ENCODE peak calls at places on chromosomes 1 and 21, in seven cellular contexts. One of them, this sample, is unnamed.
A peak's percentile ranks its signal among the peaks of the same experiment; 100 is the strongest.

GRCh38 chr1:181608386-181608785 is 125.1 kb downstream of the CACNA1E start:
- DNase-seq in fibroblast of lung: no peak
- DNase-seq in body of pancreas: no peak
- DNase-seq in H54: no peak
- DNase-seq in GM13977: no peak
- DNase-seq in anterior cingulate cortex: no peak
- DNase-seq in GM19239: no peak
- DNase-seq in this sample: no peak

GRCh38 chr1:2025491-2025981 is 6.4 kb downstream of the GABRD start:
- DNase-seq in fibroblast of lung: no peak
- DNase-seq in body of pancreas: no peak
- DNase-seq in H54: no peak
- DNase-seq in GM13977: no peak
- DNase-seq in anterior cingulate cortex: no peak
- DNase-seq in GM19239: no peak
- DNase-seq in this sample: no peak

GRCh38 chr1:170536924-170537551 is 5.1 kb downstream of the GORAB start:
- DNase-seq in fibroblast of lung: no peak
- DNase-seq in body of pancreas: no peak
- DNase-seq in H54: no peak
- DNase-seq in GM13977: no peak
- DNase-seq in anterior cingulate cortex: no peak
- DNase-seq in GM19239: no peak
- DNase-seq in this sample: peak; percentile 61

GRCh38 chr1:20426371-20426770 is 59.6 kb downstream of the CAMK2N1 start:
- DNase-seq in fibroblast of lung: no peak
- DNase-seq in body of pancreas: no peak
- DNase-seq in H54: no peak
- DNase-seq in GM13977: no peak
- DNase-seq in anterior cingulate cortex: no peak
- DNase-seq in GM19239: no peak
- DNase-seq in this sample: no peak

GRCh38 chr1:195373831-195374230 is 1234.4 kb downstream of the KCNT2 start:
- DNase-seq in fibroblast of lung: peak; percentile 82
- DNase-seq in body of pancreas: no peak
- DNase-seq in H54: no peak
- DNase-seq in GM13977: no peak
- DNase-seq in anterior cingulate cortex: no peak
- DNase-seq in GM19239: no peak
- DNase-seq in this sample: no peak

GRCh38 chr1:204313675-204314074 is 46.1 kb downstream of the PLEKHA6 start:
- DNase-seq in fibroblast of lung: no peak
- DNase-seq in body of pancreas: no peak
- DNase-seq in H54: no peak
- DNase-seq in GM13977: no peak
- DNase-seq in anterior cingulate cortex: no peak
- DNase-seq in GM19239: no peak
- DNase-seq in this sample: no peak

GRCh38 chr1:205170532-205171269 is 40.8 kb downstream of the DSTYK start:
- DNase-seq in fibroblast of lung: peak; percentile 27
- DNase-seq in body of pancreas: no peak
- DNase-seq in H54: no peak
- DNase-seq in GM13977: no peak
- DNase-seq in anterior cingulate cortex: no peak
- DNase-seq in GM19239: no peak
- DNase-seq in this sample: no peak

GRCh38 chr1:16980473-16981268 is at the start of gene MFAP2:
- DNase-seq in fibroblast of lung: no peak
- DNase-seq in body of pancreas: no peak
- DNase-seq in H54: no peak
- DNase-seq in GM13977: no peak
- DNase-seq in anterior cingulate cortex: no peak
- DNase-seq in GM19239: no peak
- DNase-seq in this sample: peak; percentile 39

GRCh38 chr1:89603651-89604413 is 29.1 kb upstream of the LRRC8C start:
- DNase-seq in fibroblast of lung: peak; percentile 39
- DNase-seq in body of pancreas: no peak
- DNase-seq in H54: peak; percentile 9
- DNase-seq in GM13977: no peak
- DNase-seq in anterior cingulate cortex: no peak
- DNase-seq in GM19239: no peak
- DNase-seq in this sample: peak; percentile 30

GRCh38 chr21:31338892-31339368 is 5.1 kb downstream of the TIAM1 start:
- DNase-seq in fibroblast of lung: no peak
- DNase-seq in body of pancreas: no peak
- DNase-seq in H54: no peak
- DNase-seq in GM13977: no peak
- DNase-seq in anterior cingulate cortex: no peak
- DNase-seq in GM19239: no peak
- DNase-seq in this sample: no peak

GRCh38 chr1:221517961-221518360 is 223.9 kb downstream of the DUSP10 start:
- DNase-seq in fibroblast of lung: peak; percentile 58
- DNase-seq in body of pancreas: no peak
- DNase-seq in H54: no peak
- DNase-seq in GM13977: no peak
- DNase-seq in anterior cingulate cortex: no peak
- DNase-seq in GM19239: no peak
- DNase-seq in this sample: no peak

GRCh38 chr1:57270926-57271698 is 152.7 kb downstream of the DAB1 start:
- DNase-seq in fibroblast of lung: no peak
- DNase-seq in body of pancreas: no peak
- DNase-seq in H54: no peak
- DNase-seq in GM13977: no peak
- DNase-seq in anterior cingulate cortex: no peak
- DNase-seq in GM19239: no peak
- DNase-seq in this sample: no peak

GRCh38 chr1:26784023-26784871 is 3.5 kb upstream of the PIGV start:
- DNase-seq in fibroblast of lung: peak; percentile 98
- DNase-seq in body of pancreas: peak; percentile 76
- DNase-seq in H54: no peak
- DNase-seq in GM13977: no peak
- DNase-seq in anterior cingulate cortex: peak; percentile 31
- DNase-seq in GM19239: no peak
- DNase-seq in this sample: peak; percentile 87

GRCh38 chr1:60865146-60865545 is 217.2 kb upstream of the NFIA start:
- DNase-seq in fibroblast of lung: no peak
- DNase-seq in body of pancreas: no peak
- DNase-seq in H54: no peak
- DNase-seq in GM13977: no peak
- DNase-seq in anterior cingulate cortex: no peak
- DNase-seq in GM19239: no peak
- DNase-seq in this sample: no peak

GRCh38 chr1:232553050-232553754 is 76.7 kb downstream of the SIPA1L2 start:
- DNase-seq in fibroblast of lung: peak; percentile 36
- DNase-seq in body of pancreas: peak; percentile 16
- DNase-seq in H54: no peak
- DNase-seq in GM13977: no peak
- DNase-seq in anterior cingulate cortex: no peak
- DNase-seq in GM19239: no peak
- DNase-seq in this sample: peak; percentile 46

GRCh38 chr1:169588785-169589485 is 2.7 kb upstream of the F5 start:
- DNase-seq in fibroblast of lung: no peak
- DNase-seq in body of pancreas: no peak
- DNase-seq in H54: no peak
- DNase-seq in GM13977: no peak
- DNase-seq in anterior cingulate cortex: no peak
- DNase-seq in GM19239: no peak
- DNase-seq in this sample: no peak

GRCh38 chr1:30842698-30843354 is 65.7 kb downstream of the SDC3 start:
- DNase-seq in fibroblast of lung: peak; percentile 85
- DNase-seq in body of pancreas: no peak
- DNase-seq in H54: no peak
- DNase-seq in GM13977: no peak
- DNase-seq in anterior cingulate cortex: no peak
- DNase-seq in GM19239: no peak
- DNase-seq in this sample: peak; percentile 29

GRCh38 chr1:204188959-204189639 is 7.2 kb downstream of the KISS1 start:
- DNase-seq in fibroblast of lung: no peak
- DNase-seq in body of pancreas: no peak
- DNase-seq in H54: no peak
- DNase-seq in GM13977: peak; percentile 64
- DNase-seq in anterior cingulate cortex: no peak
- DNase-seq in GM19239: no peak
- DNase-seq in this sample: no peak

GRCh38 chr1:215517441-215517891 is 49.6 kb upstream of the KCTD3 start:
- DNase-seq in fibroblast of lung: peak; percentile 86
- DNase-seq in body of pancreas: no peak
- DNase-seq in H54: no peak
- DNase-seq in GM13977: no peak
- DNase-seq in anterior cingulate cortex: no peak
- DNase-seq in GM19239: no peak
- DNase-seq in this sample: peak; percentile 72

GRCh38 chr21:44714905-44715304 is 3.5 kb upstream of the TSPEAR start:
- DNase-seq in fibroblast of lung: no peak
- DNase-seq in body of pancreas: no peak
- DNase-seq in H54: no peak
- DNase-seq in GM13977: no peak
- DNase-seq in anterior cingulate cortex: no peak
- DNase-seq in GM19239: no peak
- DNase-seq in this sample: no peak

GRCh38 chr1:232951605-232952004 is 1.2 kb downstream of the NTPCR start:
- DNase-seq in fibroblast of lung: no peak
- DNase-seq in body of pancreas: no peak
- DNase-seq in H54: no peak
- DNase-seq in GM13977: no peak
- DNase-seq in anterior cingulate cortex: no peak
- DNase-seq in GM19239: no peak
- DNase-seq in this sample: no peak

GRCh38 chr1:109975718-109976117 is 8.8 kb upstream of the AHCYL1 start:
- DNase-seq in fibroblast of lung: peak; percentile 86
- DNase-seq in body of pancreas: no peak
- DNase-seq in H54: peak; percentile 57
- DNase-seq in GM13977: no peak
- DNase-seq in anterior cingulate cortex: no peak
- DNase-seq in GM19239: no peak
- DNase-seq in this sample: peak; percentile 97

GRCh38 chr1:7335224-7335879 is 435.7 kb upstream of the VAMP3 start:
- DNase-seq in fibroblast of lung: peak; percentile 35
- DNase-seq in body of pancreas: no peak
- DNase-seq in H54: no peak
- DNase-seq in GM13977: no peak
- DNase-seq in anterior cingulate cortex: no peak
- DNase-seq in GM19239: no peak
- DNase-seq in this sample: peak; percentile 75

GRCh38 chr1:53662951-53663350 is 76.0 kb downstream of the GLIS1 start:
- DNase-seq in fibroblast of lung: no peak
- DNase-seq in body of pancreas: no peak
- DNase-seq in H54: no peak
- DNase-seq in GM13977: no peak
- DNase-seq in anterior cingulate cortex: no peak
- DNase-seq in GM19239: no peak
- DNase-seq in this sample: no peak

GRCh38 chr1:9207086-9207485 is 27.5 kb upstream of the H6PD start:
- DNase-seq in fibroblast of lung: peak; percentile 55
- DNase-seq in body of pancreas: no peak
- DNase-seq in H54: no peak
- DNase-seq in GM13977: peak; percentile 67
- DNase-seq in anterior cingulate cortex: no peak
- DNase-seq in GM19239: no peak
- DNase-seq in this sample: peak; percentile 55

GRCh38 chr1:42311138-42311537 is 23.9 kb downstream of the FOXJ3 start:
- DNase-seq in fibroblast of lung: no peak
- DNase-seq in body of pancreas: no peak
- DNase-seq in H54: no peak
- DNase-seq in GM13977: no peak
- DNase-seq in anterior cingulate cortex: no peak
- DNase-seq in GM19239: no peak
- DNase-seq in this sample: no peak

GRCh38 chr1:246001142-246001812 is 505.8 kb downstream of the SMYD3 start:
- DNase-seq in fibroblast of lung: peak; percentile 71
- DNase-seq in body of pancreas: no peak
- DNase-seq in H54: no peak
- DNase-seq in GM13977: no peak
- DNase-seq in anterior cingulate cortex: no peak
- DNase-seq in GM19239: no peak
- DNase-seq in this sample: no peak

GRCh38 chr1:37797750-37798345 is 4.2 kb downstream of the MANEAL start:
- DNase-seq in fibroblast of lung: peak; percentile 38
- DNase-seq in body of pancreas: no peak
- DNase-seq in H54: no peak
- DNase-seq in GM13977: no peak
- DNase-seq in anterior cingulate cortex: no peak
- DNase-seq in GM19239: no peak
- DNase-seq in this sample: peak; percentile 80

GRCh38 chr1:47703981-47704596 is 266.2 kb downstream of the FOXD2 start:
- DNase-seq in fibroblast of lung: peak; percentile 30
- DNase-seq in body of pancreas: no peak
- DNase-seq in H54: no peak
- DNase-seq in GM13977: no peak
- DNase-seq in anterior cingulate cortex: no peak
- DNase-seq in GM19239: no peak
- DNase-seq in this sample: no peak

GRCh38 chr1:244062136-244062535 is 11.1 kb downstream of the ZBTB18 start:
- DNase-seq in fibroblast of lung: no peak
- DNase-seq in body of pancreas: no peak
- DNase-seq in H54: no peak
- DNase-seq in GM13977: no peak
- DNase-seq in anterior cingulate cortex: no peak
- DNase-seq in GM19239: no peak
- DNase-seq in this sample: no peak

GRCh38 chr1:160127865-160128523 is 12.4 kb downstream of the ATP1A2 start:
- DNase-seq in fibroblast of lung: peak; percentile 38
- DNase-seq in body of pancreas: no peak
- DNase-seq in H54: peak; percentile 71
- DNase-seq in GM13977: no peak
- DNase-seq in anterior cingulate cortex: no peak
- DNase-seq in GM19239: no peak
- DNase-seq in this sample: peak; percentile 73

GRCh38 chr21:35051287-35051818 is 2.3 kb upstream of the RUNX1 start:
- DNase-seq in fibroblast of lung: peak; percentile 95
- DNase-seq in body of pancreas: peak; percentile 80
- DNase-seq in H54: peak; percentile 66
- DNase-seq in GM13977: peak; percentile 59
- DNase-seq in anterior cingulate cortex: no peak
- DNase-seq in GM19239: no peak
- DNase-seq in this sample: peak; percentile 98

GRCh38 chr1:201022824-201023516 is 544 bp downstream of the KIF21B start:
- DNase-seq in fibroblast of lung: no peak
- DNase-seq in body of pancreas: no peak
- DNase-seq in H54: no peak
- DNase-seq in GM13977: no peak
- DNase-seq in anterior cingulate cortex: no peak
- DNase-seq in GM19239: no peak
- DNase-seq in this sample: no peak